ENCODE peak calls at places on chromosomes 7 and 10, in nine cellular contexts. A is pancreas, L is tibial nerve, S is HFF-Myc, M is GM23338, K is fibroblast of villous mesenchyme, T is breast epithelium, X is heart left ventricle, P is Panc1. Y is an unnamed sample.

GRCh38 chr7:141989996-141990395 is 5.7 kb upstream of the MGAM start:
- DNase-seq in A (no peak), L (no peak), S (no peak), M (no peak), K (no peak), T (no peak), X (no peak), P (no peak), Y (no peak)

GRCh38 chr7:120123528-120123927 is 149.4 kb upstream of the KCND2 start:
- DNase-seq in A (no peak), L (no peak), S (no peak), M (no peak), K (no peak), T (no peak), X (no peak), P (no peak), Y (no peak)

GRCh38 chr10:68871731-68872342 is 29.3 kb upstream of the DDX50 start:
- DNase-seq in A (no peak), L (no peak), S (peak), M (peak), K (peak), T (no peak), X (no peak), P (no peak), Y (peak)

GRCh38 chr10:28130267-28130666 is 131.4 kb upstream of the ODAD2 start:
- DNase-seq in A (no peak), L (no peak), S (no peak), M (no peak), K (peak), T (no peak), X (no peak), P (no peak), Y (peak)

GRCh38 chr7:139827042-139827441 is 2.0 kb upstream of the TBXAS1 start:
- DNase-seq in A (no peak), L (no peak), S (no peak), M (peak), K (no peak), T (no peak), X (no peak), P (no peak), Y (no peak)

GRCh38 chr10:133169173-133169947 is 9.3 kb downstream of the KNDC1 start:
- DNase-seq in A (no peak), L (no peak), S (no peak), M (no peak), K (no peak), T (no peak), X (no peak), P (no peak), Y (no peak)

GRCh38 chr10:70828923-70829322 is 13.2 kb downstream of the SGPL1 start:
- DNase-seq in A (no peak), L (no peak), S (no peak), M (no peak), K (peak), T (no peak), X (no peak), P (no peak), Y (no peak)

GRCh38 chr7:45626441-45627430 is 52.6 kb downstream of the ADCY1 start:
- DNase-seq in A (no peak), L (no peak), S (no peak), M (no peak), K (peak), T (no peak), X (no peak), P (no peak), Y (no peak)

GRCh38 chr7:75966209-75966961 is 28.0 kb downstream of the TMEM120A start:
- DNase-seq in A (no peak), L (peak), S (no peak), M (no peak), K (peak), T (peak), X (peak), P (no peak), Y (no peak)

GRCh38 chr10:30510184-30510931 is 76.4 kb downstream of the MAP3K8 start:
- DNase-seq in A (no peak), L (peak), S (no peak), M (no peak), K (peak), T (no peak), X (no peak), P (no peak), Y (peak)
- TF ChIP-seq CTCF in A (no peak), L (no peak), S (no peak), M (no peak), K (peak), T (no peak), X (no peak), P (peak), Y (peak)

GRCh38 chr10:112287844-112288243 is 4.6 kb downstream of the TECTB start:
- DNase-seq in A (no peak), L (no peak), S (no peak), M (no peak), K (no peak), T (no peak), X (no peak), P (no peak), Y (no peak)
- H3K4me3 ChIP-seq in A (no peak), L (no peak), S (no peak), M (no peak), K (no peak), T (no peak), X (no peak), P (no peak), Y (no peak)

DNA sequence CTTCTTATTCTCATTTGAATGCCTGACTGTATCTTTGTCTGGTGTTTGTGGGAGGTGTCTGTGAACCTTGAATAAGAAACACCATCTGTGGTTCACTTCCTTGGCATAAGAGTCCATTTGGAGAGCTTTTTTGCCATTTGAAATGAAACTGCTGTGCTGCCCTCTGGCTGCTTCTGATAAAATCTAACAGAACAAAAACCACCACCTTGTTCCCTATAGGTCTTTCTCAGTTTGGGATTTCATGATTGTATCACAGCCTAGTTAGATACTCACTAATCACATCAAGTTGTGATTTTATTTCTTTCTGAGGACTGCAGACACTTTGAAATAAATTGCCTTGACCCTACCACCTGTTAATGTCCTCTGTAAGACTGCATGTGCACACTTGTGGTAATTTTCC is 102.7 kb upstream of the FAM13C start:
- DNase-seq in A (no peak), L (no peak), S (no peak), M (peak), K (peak), T (no peak), X (no peak), P (no peak), Y (peak)
- TF ChIP-seq CTCF in A (no peak), L (no peak), S (no peak), M (peak), K (peak), T (peak), X (peak), P (no peak), Y (peak)

DNA sequence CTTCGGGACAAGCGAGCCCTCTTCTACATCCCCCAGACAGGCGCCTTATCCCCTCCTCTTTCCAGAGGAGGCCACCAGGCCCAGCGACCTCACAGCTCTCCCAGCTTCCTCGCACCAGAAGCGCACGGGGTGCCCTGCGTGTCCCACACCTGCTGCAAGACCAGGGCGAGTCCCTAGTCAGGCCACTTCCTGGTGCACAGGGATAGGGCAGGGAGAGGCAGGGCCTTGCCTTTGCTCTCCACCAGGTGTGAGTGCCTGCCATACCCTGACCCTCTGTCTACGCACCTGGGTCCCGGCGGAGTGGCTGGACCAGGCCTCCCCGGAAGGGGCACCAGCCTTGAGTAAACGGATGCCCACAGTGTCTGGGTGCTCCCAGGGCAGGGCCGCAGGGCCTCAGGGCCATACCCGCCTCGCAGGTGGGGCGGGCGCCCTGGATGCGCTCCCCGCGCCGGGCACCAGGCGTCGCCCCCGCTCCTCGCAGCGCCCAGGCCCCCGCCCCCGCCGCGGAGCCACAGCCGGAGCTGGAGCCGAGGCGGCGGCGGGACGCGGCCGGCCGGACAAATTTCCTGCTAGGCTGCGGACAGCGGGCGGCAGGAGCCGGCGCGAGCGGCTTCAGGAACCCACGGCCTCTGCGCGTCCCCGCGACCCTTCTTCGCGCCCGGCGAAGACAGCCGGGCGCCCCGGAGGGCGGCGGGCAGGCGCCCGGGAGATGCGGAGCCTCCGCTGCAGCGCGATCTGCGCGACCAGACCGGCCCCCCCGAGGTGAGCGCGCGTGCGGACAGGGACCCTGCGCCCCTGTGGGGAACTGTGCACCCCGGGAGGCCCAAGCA is at the start of gene PTPRE:
- DNase-seq in A (peak), L (peak), S (no peak), M (peak), K (peak), T (peak), X (peak), P (no peak), Y (peak)
- H3K4me3 ChIP-seq in A (peak), L (peak), S (peak), M (peak), K (peak), T (peak), X (peak), P (peak), Y (peak)

GRCh38 chr10:78155722-78156121 is 122.1 kb downstream of the RPS24 start:
- DNase-seq in A (no peak), L (no peak), S (no peak), M (no peak), K (no peak), T (no peak), X (no peak), P (no peak), Y (no peak)
- TF ChIP-seq CTCF in A (no peak), L (no peak), S (no peak), M (peak), K (peak), T (no peak), X (no peak), P (no peak), Y (no peak)

GRCh38 chr7:22776964-22777363 is 45.7 kb downstream of the TOMM7 start:
- DNase-seq in A (no peak), L (no peak), S (no peak), M (no peak), K (no peak), T (no peak), X (no peak), P (no peak), Y (no peak)

GRCh38 chr7:22765609-22766008 is 38.6 kb downstream of the IL6 start:
- DNase-seq in A (no peak), L (no peak), S (no peak), M (no peak), K (no peak), T (no peak), X (no peak), P (no peak), Y (no peak)

GRCh38 chr7:22771829-22772228 is 44.8 kb downstream of the IL6 start:
- DNase-seq in A (no peak), L (no peak), S (no peak), M (no peak), K (no peak), T (no peak), X (no peak), P (no peak), Y (no peak)

GRCh38 chr7:22772885-22773284 is 45.9 kb downstream of the IL6 start:
- DNase-seq in A (no peak), L (no peak), S (no peak), M (no peak), K (no peak), T (no peak), X (no peak), P (no peak), Y (no peak)

DNA sequence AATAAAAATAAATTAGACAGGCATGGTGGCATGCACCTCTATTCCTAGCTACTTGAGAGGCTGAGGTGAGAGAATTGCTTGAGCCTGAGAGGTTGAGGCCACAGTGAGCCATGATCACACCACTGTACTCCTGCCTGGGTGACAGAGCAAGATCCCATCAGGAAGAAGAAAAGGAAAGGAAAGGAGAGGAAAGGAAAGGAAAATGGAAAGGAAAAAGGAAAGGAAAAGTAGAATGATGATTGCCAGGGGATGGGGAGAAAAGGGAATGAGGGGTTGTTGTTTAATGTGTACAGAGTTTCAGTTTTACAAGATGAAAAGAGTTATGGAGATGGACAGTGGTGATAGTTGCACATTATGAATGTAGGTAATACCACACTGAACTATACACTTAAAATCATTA is 44.2 kb downstream of the IL6 start:
- DNase-seq in A (no peak), L (no peak), S (no peak), M (no peak), K (no peak), T (no peak), X (no peak), P (no peak), Y (no peak)
- H3K4me3 ChIP-seq in A (no peak), L (no peak), S (no peak), M (no peak), K (no peak), T (no peak), X (no peak), P (no peak), Y (no peak)

GRCh38 chr10:75098902-75099673 is 12.4 kb upstream of the SAMD8 start:
- DNase-seq in A (no peak), L (no peak), S (no peak), M (no peak), K (no peak), T (no peak), X (no peak), P (no peak), Y (no peak)

GRCh38 chr10:75096749-75097148 is 14.7 kb upstream of the SAMD8 start:
- DNase-seq in A (no peak), L (no peak), S (no peak), M (no peak), K (no peak), T (no peak), X (no peak), P (no peak), Y (no peak)

GRCh38 chr10:75095631-75096030 is 15.8 kb upstream of the SAMD8 start:
- DNase-seq in A (no peak), L (no peak), S (no peak), M (no peak), K (no peak), T (no peak), X (no peak), P (no peak), Y (no peak)

GRCh38 chr10:75099952-75100763 is 11.3 kb upstream of the SAMD8 start:
- DNase-seq in A (peak), L (peak), S (no peak), M (peak), K (peak), T (peak), X (peak), P (no peak), Y (peak)

DNA sequence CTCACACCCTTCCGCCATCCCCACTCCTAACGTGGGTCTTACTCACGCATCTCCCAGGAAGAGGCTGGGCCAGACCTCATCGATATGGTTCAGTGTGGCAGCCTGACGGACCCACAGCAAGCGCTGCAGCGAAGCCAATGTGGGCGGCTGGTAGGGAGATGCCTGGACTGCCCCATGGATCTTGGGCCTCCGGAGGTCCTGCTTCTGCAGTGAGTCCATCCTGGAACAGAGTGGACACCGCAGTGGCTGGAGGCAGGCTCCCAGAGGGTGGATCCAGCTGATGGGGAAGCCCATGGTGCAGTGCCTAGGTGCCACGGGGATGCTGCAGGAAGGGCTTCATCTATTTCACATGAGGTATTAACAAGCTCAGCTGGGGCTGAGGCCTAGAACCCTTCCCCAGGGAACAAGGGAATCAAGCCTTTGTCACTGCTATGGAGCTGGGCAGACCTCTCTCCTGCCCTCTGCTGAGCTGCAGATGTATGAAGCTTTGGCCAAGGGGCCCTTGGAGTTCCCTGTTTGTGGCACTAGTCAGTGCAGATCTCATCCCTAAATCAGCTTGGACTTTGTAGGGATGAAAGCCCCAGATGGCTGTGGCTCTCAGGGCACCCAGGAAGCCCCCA is 13.7 kb upstream of the SAMD8 start:
- DNase-seq in A (no peak), L (no peak), S (no peak), M (peak), K (peak), T (no peak), X (no peak), P (no peak), Y (peak)
- TF ChIP-seq CTCF in A (no peak), L (no peak), S (peak), M (no peak), K (peak), T (no peak), X (peak), P (no peak), Y (peak)

GRCh38 chr10:98318861-98319260 is 50.9 kb upstream of the LOXL4 start:
- DNase-seq in A (no peak), L (no peak), S (no peak), M (no peak), K (no peak), T (no peak), X (no peak), P (no peak), Y (no peak)

GRCh38 chr10:98313598-98313997 is 45.6 kb upstream of the LOXL4 start:
- DNase-seq in A (no peak), L (no peak), S (no peak), M (no peak), K (no peak), T (peak), X (no peak), P (no peak), Y (no peak)

GRCh38 chr10:98316661-98317060 is 48.7 kb upstream of the LOXL4 start:
- DNase-seq in A (no peak), L (no peak), S (no peak), M (no peak), K (peak), T (no peak), X (no peak), P (peak), Y (peak)

GRCh38 chr10:98314577-98315284 is 46.7 kb upstream of the LOXL4 start:
- DNase-seq in A (no peak), L (peak), S (no peak), M (no peak), K (no peak), T (peak), X (no peak), P (no peak), Y (no peak)

GRCh38 chr10:98316156-98316555 is 48.2 kb upstream of the LOXL4 start:
- DNase-seq in A (no peak), L (no peak), S (no peak), M (no peak), K (no peak), T (no peak), X (no peak), P (no peak), Y (no peak)
- H3K4me3 ChIP-seq in A (no peak), L (no peak), S (no peak), M (no peak), K (no peak), T (no peak), X (no peak), P (no peak), Y (no peak)

Y was measured in astrocyte of the spinal cord.